ENCODE peak calls at places on chromosome 6, in ten cellular contexts. N is left kidney, B is HL-60, C is NCI-H510A treated with DMSO at 0.1 percent for 48 hours, Z is AG09309, O is dorsolateral prefrontal cortex, P is mesothelial cell of epicardium, I is anterior cingulate cortex, S is T-cell, Q is HFFc6. V is an unnamed sample.

GRCh38 chr6:111011360-111012142 is 29.7 kb downstream of the RPF2 start:
- DNase-seq in I (no peak), C (peak), N (peak), Q (peak), S (no peak), P (no peak), B (peak), Z (no peak), O (no peak), V (no peak)

GRCh38 chr6:152981989-152982767 is 663 bp downstream of the FBXO5 start:
- DNase-seq in P (no peak), Q (no peak), I (no peak), Z (no peak), O (no peak), B (peak), N (peak), C (no peak), S (no peak), V (no peak)

GRCh38 chr6:142378138-142378875 is 76.5 kb downstream of the ADGRG6 start:
- DNase-seq in S (no peak), N (peak), Q (peak), Z (peak), C (peak), I (no peak), P (no peak), B (peak), O (no peak), V (peak)

GRCh38 chr6:91816335-91816734 is 1229.5 kb upstream of the MAP3K7 start:
- DNase-seq in Z (no peak), C (no peak), N (no peak), S (no peak), B (no peak), Q (no peak), O (no peak), P (no peak), I (no peak), V (no peak)

GRCh38 chr6:130365166-130366010 is 429 bp upstream of the TMEM200A start:
- DNase-seq in S (no peak), O (no peak), N (peak), P (peak), B (peak), Z (no peak), Q (peak), I (no peak), C (no peak), V (peak)

GRCh38 chr6:110404602-110405001 is 10.8 kb downstream of the DDO start:
- DNase-seq in Z (peak), C (no peak), S (no peak), O (no peak), P (no peak), Q (no peak), N (no peak), I (no peak), B (no peak), V (no peak)

GRCh38 chr6:141463237-141463977 is 669.3 kb upstream of the GJE1 start:
- DNase-seq in O (no peak), Q (peak), C (no peak), I (no peak), S (no peak), P (no peak), B (no peak), N (no peak), Z (no peak), V (no peak)

GRCh38 chr6:113829702-113830058 is 27.5 kb upstream of the MARCKS start:
- DNase-seq in Q (peak), I (no peak), S (no peak), B (no peak), N (no peak), O (no peak), Z (peak), C (no peak), P (no peak), V (no peak)

GRCh38 chr6:72418495-72418894 is 203.4 kb upstream of the KCNQ5 start:
- DNase-seq in Z (peak), C (no peak), Q (peak), B (no peak), S (no peak), I (peak), P (no peak), N (no peak), O (peak), V (peak)

GRCh38 chr6:36241728-36242127 is 28.1 kb upstream of the PNPLA1 start:
- DNase-seq in C (no peak), Z (no peak), I (peak), N (no peak), Q (no peak), S (no peak), B (peak), O (peak), P (no peak), V (no peak)

GRCh38 chr6:53269827-53270226 is 78.9 kb downstream of the ELOVL5 start:
- DNase-seq in P (no peak), N (no peak), B (no peak), C (no peak), I (no peak), O (no peak), Z (no peak), Q (no peak), S (no peak), V (no peak)

GRCh38 chr6:39184906-39185580 is 44.2 kb downstream of the KCNK5 start:
- DNase-seq in S (no peak), Z (no peak), C (peak), B (no peak), P (no peak), Q (no peak), N (no peak), O (no peak), I (no peak), V (no peak)

GRCh38 chr6:139577991-139578604 is 203.7 kb upstream of the CITED2 start:
- DNase-seq in N (peak), P (no peak), S (no peak), Q (peak), I (no peak), B (no peak), C (no peak), Z (peak), O (no peak), V (peak)

GRCh38 chr6:91453479-91453878 is 866.6 kb upstream of the MAP3K7 start:
- DNase-seq in Z (no peak), C (no peak), O (no peak), Q (no peak), P (no peak), I (no peak), N (no peak), B (no peak), S (no peak), V (no peak)

GRCh38 chr6:154751020-154751800 is 18.0 kb downstream of the SCAF8 start:
- DNase-seq in Z (no peak), P (no peak), I (no peak), O (no peak), Q (no peak), C (no peak), N (no peak), B (no peak), S (no peak), V (no peak)

GRCh38 chr6:80343511-80343910 is 237.0 kb downstream of the BCKDHB start:
- DNase-seq in C (no peak), Z (no peak), N (no peak), I (no peak), P (no peak), O (no peak), S (no peak), Q (no peak), B (no peak), V (no peak)

GRCh38 chr6:16873698-16874097 is 112.4 kb upstream of the ATXN1 start:
- DNase-seq in I (no peak), B (no peak), Z (no peak), S (no peak), P (no peak), O (no peak), Q (no peak), N (no peak), C (no peak), V (no peak)